ENCODE peak calls at places on chromosomes 16 and 17, in ten cellular contexts. N is NCI-H446; V is NCI-H774; L is colonic mucosa; X is naive thymus-derived CD4-positive, alpha-beta T cell; Z is stimulated activated CD8-positive, alpha-beta memory T cell treated with anti-CD3 and anti-CD28 coated beads, Interleukin-12 subunit alpha, Interleukin-12 subunit beta, amount 100 ng/mL, for 4 hours; A is foreskin fibroblast; Q is A549; Y is astrocyte of the hippocampus; P is NCI-H460. K is an unnamed sample.

GRCh38 chr16:24686678-24687077 is 42.8 kb upstream of the TNRC6A start:
- DNase-seq in N (no peak), V (no peak), L (no peak), X (no peak), Z (no peak), A (no peak), Q (no peak), Y (no peak), P (no peak), K (no peak)

GRCh38 chr17:28684963-28685362 is 23.0 kb downstream of the SUPT6H start:
- DNase-seq in N (no peak), V (no peak), L (peak; percentile 52), X (no peak), Z (no peak), A (peak; percentile 21), Q (peak; percentile 63), Y (no peak), P (peak; percentile 74), K (peak; percentile 63)

GRCh38 chr17:48745381-48746275 is 17.1 kb upstream of the HOXB13 start:
- DNase-seq in N (no peak), V (no peak), L (no peak), X (no peak), Z (no peak), A (no peak), Q (no peak), Y (no peak), P (no peak), K (no peak)

GRCh38 chr17:17401271-17401781 is 75.5 kb upstream of the MED9 start:
- DNase-seq in N (no peak), V (no peak), L (no peak), X (no peak), Z (no peak), A (no peak), Q (peak; percentile 31), Y (no peak), P (no peak), K (no peak)

GRCh38 chr16:8588703-8589292 is 1.5 kb downstream of the TMEM114 start:
- DNase-seq in N (no peak), V (no peak), L (no peak), X (no peak), Z (no peak), A (no peak), Q (no peak), Y (no peak), P (no peak), K (no peak)

GRCh38 chr17:56913000-56913866 is 616 bp downstream of the TRIM25 start:
- DNase-seq in N (no peak), V (no peak), L (peak; percentile 40), X (no peak), Z (peak; percentile 5), A (no peak), Q (no peak), Y (no peak), P (no peak), K (no peak)

GRCh38 chr17:61504697-61505096 is 52.5 kb downstream of the TBX4 start:
- DNase-seq in N (no peak), V (no peak), L (no peak), X (no peak), Z (no peak), A (peak; percentile 82), Q (peak; percentile 34), Y (peak; percentile 90), P (peak; percentile 81), K (no peak)

GRCh38 chr16:65069090-65069489 is 52.8 kb downstream of the CDH11 start:
- DNase-seq in N (no peak), V (no peak), L (no peak), X (no peak), Z (no peak), A (peak; percentile 68), Q (no peak), Y (peak; percentile 51), P (peak; percentile 71), K (no peak)

GRCh38 chr17:61399131-61400057 is at the start of gene TBX2:
- DNase-seq in N (peak; percentile 68), V (no peak), L (peak; percentile 50), X (no peak), Z (no peak), A (peak; percentile 96), Q (peak; percentile 97), Y (peak; percentile 93), P (peak; percentile 88), K (no peak)